ENCODE peak calls at places on chromosomes 7 and 10, in five cellular contexts. D, K, U, P and T are unnamed samples. For H3K27me3, the result is how much of the 10 kb centered on the place peaks cover.

GRCh38 chr10:110918633-110919348 is at the start of gene BBIP1:
- DNase-seq in P (peak), D (peak), U (peak), K (no peak), T (peak)

GRCh38 chr10:97865488-97865887 is 15.8 kb downstream of the GOLGA7B start:
- DNase-seq in D (no peak), K (no peak), P (no peak), U (no peak), T (no peak)

GRCh38 chr7:30750574-30751256 is 1.2 kb upstream of the INMT start:
- DNase-seq in U (no peak), K (no peak), D (no peak), P (no peak), T (peak)

GRCh38 chr10:107485019-107485418 is 320.5 kb upstream of the SORCS1 start:
- DNase-seq in K (no peak), P (no peak), U (no peak), D (no peak), T (no peak)

GRCh38 chr7:128884561-128885369 is 22.1 kb downstream of the ATP6V1F start:
- DNase-seq in D (no peak), P (no peak), U (no peak), K (no peak), T (no peak)

GRCh38 chr10:88522715-88523114 is 60.4 kb downstream of the RNLS start:
- DNase-seq in D (no peak), U (no peak), P (no peak), K (no peak), T (no peak)

GRCh38 chr7:118803-119376 is 73.5 kb upstream of the FAM20C start:
- DNase-seq in U (no peak), D (no peak), P (no peak), K (no peak), T (no peak)

GRCh38 chr10:88004451-88004850 is 141.0 kb downstream of the PTEN start:
- DNase-seq in P (no peak), K (no peak), D (no peak), U (peak), T (peak)

GRCh38 chr7:69935107-69935506 is 336.8 kb downstream of the AUTS2 start:
- DNase-seq in D (no peak), K (no peak), U (no peak), P (no peak), T (no peak)

GRCh38 chr7:6027806-6028365 is 3.3 kb upstream of the ANKRD61 start:
- DNase-seq in D (no peak), P (no peak), K (no peak), U (no peak), T (no peak)

GRCh38 chr7:7653568-7654187 is 13.1 kb downstream of the UMAD1 start:
- DNase-seq in P (no peak), U (peak), D (peak), K (peak), T (no peak)

GRCh38 chr7:85186521-85187241 is at the start of gene SEMA3D:
- DNase-seq in D (peak), U (peak), K (peak), P (no peak), T (no peak)

GRCh38 chr10:27998954-27999275 is at the start of gene ODAD2:
- DNase-seq in K (no peak), U (peak), D (no peak), P (no peak), T (no peak)
- H3K27me3 ChIP-seq in K (under half), U (half or more), D (under half), P (under half), T (under half)

GRCh38 chr7:150753826-150754603 is 16.8 kb downstream of the GIMAP5 start:
- DNase-seq in U (peak), P (no peak), K (peak), D (peak), T (no peak)
- TF ChIP-seq CTCF in U (peak), P (peak), K (peak), D (peak), T (no peak)

DNA sequence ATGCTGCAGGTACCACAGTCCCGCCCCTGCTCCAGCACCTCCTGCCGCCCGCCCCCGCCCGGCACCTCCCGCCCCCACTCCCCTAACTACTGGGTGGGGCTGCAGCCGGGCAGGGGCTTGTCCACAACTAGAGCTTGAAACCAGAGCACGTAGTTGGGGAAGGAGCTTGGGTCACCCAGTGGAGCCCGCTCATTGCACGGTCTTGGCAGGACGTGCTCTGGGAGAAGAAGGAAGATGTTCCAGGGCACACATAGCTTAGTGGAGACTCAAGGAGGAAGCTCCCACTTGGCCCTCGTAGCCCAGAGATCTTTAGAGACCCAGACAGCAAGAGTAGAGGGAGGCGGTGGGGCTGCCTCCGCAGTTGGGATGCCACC is 692 bp downstream of the IGFBP1 start:
- DNase-seq in P (no peak), D (no peak), K (no peak), U (no peak), T (no peak)
- H3K4me3 ChIP-seq in P (peak), D (peak), K (peak), U (no peak), T (peak)

DNA sequence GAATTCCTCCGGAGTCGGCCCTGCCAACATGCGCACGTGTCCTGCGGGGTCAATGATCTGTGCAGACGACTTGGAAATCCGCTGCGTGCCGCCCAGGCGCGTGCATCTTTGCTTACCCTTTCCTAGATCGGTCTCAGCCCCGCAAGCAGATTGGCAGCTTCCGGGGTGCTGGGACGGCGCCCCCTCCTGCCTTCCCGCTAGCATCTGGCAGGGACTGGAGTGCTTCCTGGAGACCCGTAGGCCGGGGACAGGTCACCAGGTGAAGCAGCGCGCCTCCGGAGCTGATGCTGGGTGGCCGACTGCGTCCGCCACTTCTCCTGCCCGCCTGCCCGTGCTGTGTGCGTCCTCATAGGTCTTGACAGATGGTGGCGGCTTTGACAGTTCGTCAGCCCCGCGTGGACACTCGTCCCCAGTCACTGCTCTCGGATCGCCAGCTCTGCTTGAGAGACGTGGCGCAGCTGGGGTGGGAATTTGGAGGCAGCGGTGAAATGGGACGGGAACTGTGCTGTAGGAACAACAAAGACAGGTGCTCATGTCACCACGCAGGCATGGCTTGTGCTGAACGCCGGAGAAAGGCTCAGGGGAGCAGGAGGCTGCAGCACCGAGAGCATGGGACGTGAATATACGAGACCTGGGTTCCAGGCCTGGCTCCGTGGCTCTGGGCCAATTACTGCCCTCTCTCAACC is 21.9 kb upstream of the KCNK18 start:
- DNase-seq in D (peak), U (no peak), K (peak), P (no peak), T (no peak)
- H3K27me3 ChIP-seq in D (under half), U (under half), K (half or more), P (under half), T (under half)

GRCh38 chr7:17640730-17641377 is 299.4 kb downstream of the SNX13 start:
- DNase-seq in U (peak), D (peak), P (no peak), K (peak), T (no peak)

GRCh38 chr7:17651926-17652385 is 288.3 kb downstream of the SNX13 start:
- DNase-seq in D (no peak), U (no peak), P (no peak), K (no peak), T (peak)

GRCh38 chr7:17651296-17651695 is 289.0 kb downstream of the SNX13 start:
- DNase-seq in P (no peak), D (no peak), K (no peak), U (no peak), T (no peak)

GRCh38 chr7:17645500-17645899 is 294.8 kb downstream of the SNX13 start:
- DNase-seq in P (no peak), K (no peak), D (no peak), U (no peak), T (no peak)

DNA sequence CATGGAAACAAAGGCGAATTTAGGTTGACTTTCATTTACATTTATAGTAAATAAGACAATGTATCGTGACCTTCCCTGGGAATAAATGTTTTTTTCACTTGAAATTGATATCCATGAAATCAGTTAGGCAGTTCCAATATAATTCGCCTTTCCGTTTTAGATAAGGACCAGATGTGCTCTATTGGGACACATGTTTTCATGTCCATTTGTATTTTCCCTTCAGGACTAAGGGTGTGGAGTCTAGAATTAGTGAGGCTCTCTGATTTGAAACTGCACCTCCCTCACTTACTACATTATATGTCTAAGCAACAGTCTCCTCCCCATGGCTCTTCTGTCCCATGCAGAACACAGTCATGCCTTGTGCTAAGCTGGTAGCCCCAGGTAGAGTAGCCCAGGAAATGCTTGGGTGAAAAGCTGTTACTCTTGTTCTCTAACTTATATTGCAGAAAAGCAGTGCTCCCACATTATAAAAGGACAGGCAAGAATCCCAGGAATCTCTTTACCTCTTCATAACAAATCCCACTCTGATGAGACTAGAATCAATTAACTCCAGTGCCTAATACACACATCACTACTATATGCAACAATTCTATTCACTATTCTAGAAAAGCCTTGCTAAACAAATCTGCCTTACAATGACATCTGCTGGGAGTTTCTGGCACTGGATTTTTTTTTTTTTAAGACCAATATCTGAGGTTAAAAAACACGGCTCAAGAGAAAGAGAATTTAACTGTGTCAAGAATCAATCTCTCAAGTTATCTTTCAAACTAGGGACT is 293.9 kb downstream of the SNX13 start:
- DNase-seq in D (no peak), P (no peak), U (peak), K (no peak), T (no peak)
- TF ChIP-seq CTCF in D (no peak), P (peak), U (peak), K (peak), T (peak)

GRCh38 chr10:101216207-101216607 is 13.1 kb downstream of the LBX1 start:
- DNase-seq in D (peak), U (peak), P (no peak), K (no peak), T (no peak)

GRCh38 chr10:101216631-101217425 is 12.4 kb downstream of the LBX1 start:
- DNase-seq in P (no peak), K (no peak), D (no peak), U (no peak), T (no peak)

GRCh38 chr10:101217450-101218281 is 11.6 kb downstream of the LBX1 start:
- DNase-seq in U (peak), P (no peak), K (peak), D (no peak), T (no peak)

GRCh38 chr10:101215397-101216206 is 13.7 kb downstream of the LBX1 start:
- DNase-seq in D (no peak), U (no peak), P (no peak), K (no peak), T (no peak)

DNA sequence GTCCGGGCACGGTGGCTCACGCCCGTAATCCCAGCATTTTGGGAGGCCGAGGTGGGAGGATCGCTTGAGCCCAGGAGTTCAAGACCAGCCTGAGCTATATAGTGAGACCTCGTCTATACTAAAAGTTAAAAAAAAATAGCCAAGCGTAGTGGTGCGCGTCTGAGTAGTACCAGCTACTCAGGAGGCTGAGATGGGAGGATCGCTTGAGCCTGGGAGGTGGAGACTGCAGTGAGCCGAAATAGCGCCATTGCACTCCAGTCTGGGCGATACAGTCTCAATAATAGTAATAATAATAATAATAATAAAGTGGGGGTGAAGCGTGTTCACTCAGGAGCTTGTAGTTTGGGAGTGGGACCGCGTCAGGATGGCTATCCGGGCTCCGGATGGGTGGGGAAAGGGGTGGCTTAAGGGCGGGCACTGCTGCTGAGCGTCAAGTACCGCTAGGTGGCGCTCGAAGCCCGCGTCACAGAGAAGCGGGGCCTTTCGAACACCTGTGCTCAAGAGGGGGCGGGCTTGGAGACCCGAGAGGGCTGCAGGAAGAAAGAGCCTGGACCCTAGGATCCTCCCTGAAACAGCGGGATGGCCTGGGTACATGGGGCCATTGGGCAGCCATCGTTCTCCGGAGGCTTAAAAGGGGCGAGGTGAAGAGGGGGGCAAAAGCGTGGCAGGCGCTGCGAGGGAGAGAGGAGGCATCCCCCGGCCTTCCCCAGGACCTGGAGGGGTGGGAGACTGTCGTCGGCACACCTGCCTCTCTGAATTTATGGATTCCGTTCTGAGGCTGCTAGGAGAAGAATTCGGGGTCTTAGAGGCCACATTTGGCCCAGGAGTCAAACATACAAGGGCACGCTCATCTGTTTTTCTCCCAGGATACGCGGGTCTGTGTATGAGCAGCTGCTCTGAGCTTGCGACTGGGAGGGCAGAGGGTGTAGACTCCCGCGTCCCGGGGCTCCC is 14.5 kb downstream of the LBX1 start:
- DNase-seq in K (peak), P (no peak), D (peak), U (peak), T (no peak)
- H3K4me3 ChIP-seq in K (no peak), P (no peak), D (peak), U (peak), T (no peak)

GRCh38 chr10:69541463-69541862 is 31.8 kb downstream of the NEUROG3 start:
- DNase-seq in K (no peak), D (no peak), P (no peak), U (no peak), T (no peak)
- H3K27me3 ChIP-seq in K (under half), D (under half), P (under half), U (under half), T (under half)

GRCh38 chr10:14470920-14471319 is 140.2 kb upstream of the FRMD4A start:
- DNase-seq in D (no peak), U (no peak), K (no peak), P (no peak), T (no peak)

GRCh38 chr10:14468022-14468421 is 137.3 kb upstream of the FRMD4A start:
- DNase-seq in P (peak), U (no peak), D (no peak), K (no peak), T (no peak)

GRCh38 chr10:14474656-14475055 is 143.9 kb upstream of the FRMD4A start:
- DNase-seq in U (no peak), D (peak), K (no peak), P (no peak), T (no peak)

GRCh38 chr10:14466256-14466655 is 135.5 kb upstream of the FRMD4A start:
- DNase-seq in D (no peak), P (peak), U (no peak), K (no peak), T (no peak)

GRCh38 chr10:14468726-14469125 is 138.0 kb upstream of the FRMD4A start:
- DNase-seq in U (no peak), K (no peak), P (no peak), D (no peak), T (no peak)
- TF ChIP-seq CTCF in U (no peak), K (no peak), P (no peak), D (no peak), T (no peak)